ENCODE peak calls at places on chromosome X, in ten cellular contexts. One of them, this sample, is unnamed.

GRCh38 chrX:793216-793770 is 162.7 kb downstream of the SHOX start:
- DNase-seq in coronary artery: no peak
- DNase-seq in left lung: no peak
- DNase-seq in CD8-positive, alpha-beta T cell: no peak
- DNase-seq in dorsolateral prefrontal cortex: no peak
- DNase-seq in cardiac fibroblast: no peak
- DNase-seq in endothelial cell: no peak
- DNase-seq in thoracic aorta: no peak
- DNase-seq in GM12865: no peak
- DNase-seq in body of pancreas: no peak
- DNase-seq in this sample: no peak

GRCh38 chrX:46477435-46477834 is 67.8 kb downstream of the ZNF674 start:
- DNase-seq in GM12865: no peak
- DNase-seq in body of pancreas: no peak
- DNase-seq in coronary artery: no peak
- DNase-seq in dorsolateral prefrontal cortex: no peak
- DNase-seq in CD8-positive, alpha-beta T cell: no peak
- DNase-seq in thoracic aorta: no peak
- DNase-seq in left lung: no peak
- DNase-seq in endothelial cell: no peak
- DNase-seq in cardiac fibroblast: peak
- DNase-seq in this sample: no peak

GRCh38 chrX:58025979-58026378 is 115.7 kb upstream of the ZXDA start:
- DNase-seq in coronary artery: no peak
- DNase-seq in thoracic aorta: no peak
- DNase-seq in cardiac fibroblast: peak
- DNase-seq in endothelial cell: no peak
- DNase-seq in GM12865: peak
- DNase-seq in body of pancreas: peak
- DNase-seq in left lung: no peak
- DNase-seq in dorsolateral prefrontal cortex: peak
- DNase-seq in CD8-positive, alpha-beta T cell: no peak
- DNase-seq in this sample: peak

GRCh38 chrX:129759576-129760061 is 20.1 kb upstream of the SASH3 start:
- DNase-seq in coronary artery: no peak
- DNase-seq in CD8-positive, alpha-beta T cell: peak
- DNase-seq in dorsolateral prefrontal cortex: no peak
- DNase-seq in endothelial cell: no peak
- DNase-seq in thoracic aorta: no peak
- DNase-seq in cardiac fibroblast: peak
- DNase-seq in body of pancreas: no peak
- DNase-seq in left lung: peak
- DNase-seq in GM12865: peak
- DNase-seq in this sample: peak

GRCh38 chrX:150569155-150569477 is 695 bp downstream of the MTM1 start:
- DNase-seq in endothelial cell: no peak
- DNase-seq in cardiac fibroblast: peak
- DNase-seq in thoracic aorta: no peak
- DNase-seq in dorsolateral prefrontal cortex: no peak
- DNase-seq in GM12865: peak
- DNase-seq in left lung: no peak
- DNase-seq in CD8-positive, alpha-beta T cell: peak
- DNase-seq in coronary artery: no peak
- DNase-seq in body of pancreas: no peak
- DNase-seq in this sample: no peak

GRCh38 chrX:48513670-48514069 is 4.9 kb downstream of the PORCN start:
- DNase-seq in thoracic aorta: no peak
- DNase-seq in coronary artery: no peak
- DNase-seq in left lung: no peak
- DNase-seq in endothelial cell: no peak
- DNase-seq in dorsolateral prefrontal cortex: no peak
- DNase-seq in cardiac fibroblast: no peak
- DNase-seq in GM12865: no peak
- DNase-seq in CD8-positive, alpha-beta T cell: no peak
- DNase-seq in body of pancreas: no peak
- DNase-seq in this sample: no peak

GRCh38 chrX:114519524-114519923 is 64.4 kb upstream of the HTR2C start:
- DNase-seq in endothelial cell: no peak
- DNase-seq in GM12865: no peak
- DNase-seq in cardiac fibroblast: no peak
- DNase-seq in body of pancreas: no peak
- DNase-seq in CD8-positive, alpha-beta T cell: no peak
- DNase-seq in thoracic aorta: no peak
- DNase-seq in left lung: no peak
- DNase-seq in coronary artery: no peak
- DNase-seq in dorsolateral prefrontal cortex: no peak
- DNase-seq in this sample: no peak

GRCh38 chrX:14505648-14506047 is 23.7 kb upstream of the GLRA2 start:
- DNase-seq in cardiac fibroblast: no peak
- DNase-seq in left lung: no peak
- DNase-seq in endothelial cell: no peak
- DNase-seq in thoracic aorta: no peak
- DNase-seq in dorsolateral prefrontal cortex: no peak
- DNase-seq in coronary artery: no peak
- DNase-seq in body of pancreas: no peak
- DNase-seq in GM12865: no peak
- DNase-seq in CD8-positive, alpha-beta T cell: no peak
- DNase-seq in this sample: no peak

GRCh38 chrX:102517331-102517730 is 792 bp upstream of the TMSB15A start:
- DNase-seq in dorsolateral prefrontal cortex: no peak
- DNase-seq in body of pancreas: no peak
- DNase-seq in GM12865: no peak
- DNase-seq in thoracic aorta: no peak
- DNase-seq in left lung: no peak
- DNase-seq in coronary artery: no peak
- DNase-seq in CD8-positive, alpha-beta T cell: no peak
- DNase-seq in cardiac fibroblast: peak
- DNase-seq in endothelial cell: no peak
- DNase-seq in this sample: no peak

GRCh38 chrX:94058728-94059382 is 384.8 kb downstream of the FAM133A start:
- DNase-seq in cardiac fibroblast: peak
- DNase-seq in endothelial cell: peak
- DNase-seq in coronary artery: no peak
- DNase-seq in body of pancreas: peak
- DNase-seq in thoracic aorta: no peak
- DNase-seq in left lung: no peak
- DNase-seq in GM12865: no peak
- DNase-seq in dorsolateral prefrontal cortex: no peak
- DNase-seq in CD8-positive, alpha-beta T cell: no peak
- DNase-seq in this sample: peak

GRCh38 chrX:39670281-39670680 is 427.5 kb downstream of the BCOR start:
- DNase-seq in body of pancreas: no peak
- DNase-seq in CD8-positive, alpha-beta T cell: no peak
- DNase-seq in GM12865: no peak
- DNase-seq in cardiac fibroblast: no peak
- DNase-seq in thoracic aorta: no peak
- DNase-seq in endothelial cell: no peak
- DNase-seq in dorsolateral prefrontal cortex: no peak
- DNase-seq in coronary artery: no peak
- DNase-seq in left lung: no peak
- DNase-seq in this sample: no peak

DNA sequence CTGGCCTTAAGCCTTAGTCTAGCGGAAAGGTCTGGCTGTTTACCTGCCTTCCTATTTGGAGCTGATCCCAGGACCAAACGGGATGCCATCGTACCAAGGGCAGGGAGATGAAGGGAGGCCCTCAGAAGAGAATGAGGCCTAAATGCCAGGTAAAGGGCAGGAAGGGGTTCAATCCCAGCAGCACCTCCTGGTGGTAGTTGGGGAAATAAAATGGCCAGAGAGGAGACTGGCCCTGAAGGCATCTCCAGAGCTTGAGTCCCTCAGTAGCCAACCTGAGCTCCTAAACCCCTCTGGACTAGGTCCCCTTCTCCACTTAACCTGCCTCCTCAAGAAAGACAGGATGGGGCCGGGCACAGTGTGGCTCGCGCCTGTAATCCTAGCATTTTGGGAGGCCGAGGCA is 53.7 kb downstream of the KDM5C start:
- DNase-seq in cardiac fibroblast: no peak
- DNase-seq in body of pancreas: no peak
- DNase-seq in left lung: no peak
- DNase-seq in dorsolateral prefrontal cortex: no peak
- DNase-seq in endothelial cell: no peak
- DNase-seq in thoracic aorta: no peak
- DNase-seq in GM12865: no peak
- DNase-seq in coronary artery: no peak
- DNase-seq in CD8-positive, alpha-beta T cell: no peak
- DNase-seq in this sample: no peak
- TF ChIP-seq CTCF in cardiac fibroblast: no peak
- TF ChIP-seq CTCF in body of pancreas: no peak
- TF ChIP-seq CTCF in left lung: no peak
- TF ChIP-seq CTCF in dorsolateral prefrontal cortex: no peak
- TF ChIP-seq CTCF in endothelial cell: no peak
- TF ChIP-seq CTCF in thoracic aorta: no peak
- TF ChIP-seq CTCF in GM12865: no peak
- TF ChIP-seq CTCF in coronary artery: no peak
- TF ChIP-seq CTCF in CD8-positive, alpha-beta T cell: no peak
- TF ChIP-seq CTCF in this sample: no peak

GRCh38 chrX:131704136-131704695 is 160.3 kb downstream of the OR13H1 start:
- DNase-seq in dorsolateral prefrontal cortex: peak
- DNase-seq in body of pancreas: no peak
- DNase-seq in cardiac fibroblast: no peak
- DNase-seq in thoracic aorta: no peak
- DNase-seq in coronary artery: peak
- DNase-seq in GM12865: peak
- DNase-seq in CD8-positive, alpha-beta T cell: peak
- DNase-seq in left lung: no peak
- DNase-seq in endothelial cell: no peak
- DNase-seq in this sample: no peak
- TF ChIP-seq CTCF in dorsolateral prefrontal cortex: peak
- TF ChIP-seq CTCF in body of pancreas: peak
- TF ChIP-seq CTCF in cardiac fibroblast: no peak
- TF ChIP-seq CTCF in thoracic aorta: no peak
- TF ChIP-seq CTCF in coronary artery: peak
- TF ChIP-seq CTCF in GM12865: no peak
- TF ChIP-seq CTCF in CD8-positive, alpha-beta T cell: no peak
- TF ChIP-seq CTCF in left lung: no peak
- TF ChIP-seq CTCF in endothelial cell: no peak
- TF ChIP-seq CTCF in this sample: no peak

DNA sequence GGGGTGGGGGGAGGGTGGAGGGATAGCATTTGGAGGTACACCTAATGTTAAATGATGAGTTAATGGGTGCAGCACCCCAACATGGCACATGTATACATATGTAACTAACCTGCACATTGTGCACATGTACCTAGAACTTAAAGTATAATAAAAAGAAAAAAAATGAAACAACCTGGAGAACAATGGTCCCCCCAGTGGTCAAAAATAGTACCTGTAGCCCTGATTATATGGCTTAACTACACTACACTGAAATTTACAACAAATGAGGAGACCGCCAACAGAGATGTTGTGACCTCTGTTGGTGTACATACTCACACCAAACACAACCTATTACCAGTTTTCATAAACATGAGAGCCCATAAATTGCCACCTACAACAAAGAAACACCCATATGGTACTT is 7.3 kb upstream of the MAGEE1 start:
- DNase-seq in endothelial cell: no peak
- DNase-seq in CD8-positive, alpha-beta T cell: no peak
- DNase-seq in left lung: no peak
- DNase-seq in body of pancreas: no peak
- DNase-seq in dorsolateral prefrontal cortex: no peak
- DNase-seq in thoracic aorta: no peak
- DNase-seq in coronary artery: no peak
- DNase-seq in cardiac fibroblast: peak
- DNase-seq in GM12865: no peak
- DNase-seq in this sample: no peak
- TF ChIP-seq CTCF in endothelial cell: no peak
- TF ChIP-seq CTCF in CD8-positive, alpha-beta T cell: peak
- TF ChIP-seq CTCF in left lung: no peak
- TF ChIP-seq CTCF in body of pancreas: peak
- TF ChIP-seq CTCF in dorsolateral prefrontal cortex: no peak
- TF ChIP-seq CTCF in thoracic aorta: no peak
- TF ChIP-seq CTCF in coronary artery: no peak
- TF ChIP-seq CTCF in cardiac fibroblast: no peak
- TF ChIP-seq CTCF in GM12865: peak
- TF ChIP-seq CTCF in this sample: no peak

GRCh38 chrX:17743913-17744312 is 6.6 kb downstream of the SCML1 start:
- DNase-seq in GM12865: no peak
- DNase-seq in body of pancreas: no peak
- DNase-seq in CD8-positive, alpha-beta T cell: no peak
- DNase-seq in thoracic aorta: no peak
- DNase-seq in endothelial cell: no peak
- DNase-seq in left lung: no peak
- DNase-seq in dorsolateral prefrontal cortex: no peak
- DNase-seq in cardiac fibroblast: no peak
- DNase-seq in coronary artery: no peak
- DNase-seq in this sample: no peak

GRCh38 chrX:17741123-17741511 is 3.8 kb downstream of the SCML1 start:
- DNase-seq in CD8-positive, alpha-beta T cell: no peak
- DNase-seq in GM12865: no peak
- DNase-seq in left lung: no peak
- DNase-seq in coronary artery: no peak
- DNase-seq in thoracic aorta: no peak
- DNase-seq in body of pancreas: no peak
- DNase-seq in dorsolateral prefrontal cortex: no peak
- DNase-seq in endothelial cell: no peak
- DNase-seq in cardiac fibroblast: no peak
- DNase-seq in this sample: no peak

GRCh38 chrX:17747692-17748091 is 10.4 kb downstream of the SCML1 start:
- DNase-seq in endothelial cell: no peak
- DNase-seq in body of pancreas: no peak
- DNase-seq in GM12865: no peak
- DNase-seq in coronary artery: no peak
- DNase-seq in cardiac fibroblast: no peak
- DNase-seq in thoracic aorta: no peak
- DNase-seq in CD8-positive, alpha-beta T cell: no peak
- DNase-seq in left lung: no peak
- DNase-seq in dorsolateral prefrontal cortex: no peak
- DNase-seq in this sample: no peak

GRCh38 chrX:17748684-17749083 is 11.4 kb downstream of the SCML1 start:
- DNase-seq in thoracic aorta: no peak
- DNase-seq in endothelial cell: no peak
- DNase-seq in CD8-positive, alpha-beta T cell: no peak
- DNase-seq in dorsolateral prefrontal cortex: no peak
- DNase-seq in cardiac fibroblast: no peak
- DNase-seq in left lung: no peak
- DNase-seq in coronary artery: no peak
- DNase-seq in body of pancreas: no peak
- DNase-seq in GM12865: no peak
- DNase-seq in this sample: no peak

DNA sequence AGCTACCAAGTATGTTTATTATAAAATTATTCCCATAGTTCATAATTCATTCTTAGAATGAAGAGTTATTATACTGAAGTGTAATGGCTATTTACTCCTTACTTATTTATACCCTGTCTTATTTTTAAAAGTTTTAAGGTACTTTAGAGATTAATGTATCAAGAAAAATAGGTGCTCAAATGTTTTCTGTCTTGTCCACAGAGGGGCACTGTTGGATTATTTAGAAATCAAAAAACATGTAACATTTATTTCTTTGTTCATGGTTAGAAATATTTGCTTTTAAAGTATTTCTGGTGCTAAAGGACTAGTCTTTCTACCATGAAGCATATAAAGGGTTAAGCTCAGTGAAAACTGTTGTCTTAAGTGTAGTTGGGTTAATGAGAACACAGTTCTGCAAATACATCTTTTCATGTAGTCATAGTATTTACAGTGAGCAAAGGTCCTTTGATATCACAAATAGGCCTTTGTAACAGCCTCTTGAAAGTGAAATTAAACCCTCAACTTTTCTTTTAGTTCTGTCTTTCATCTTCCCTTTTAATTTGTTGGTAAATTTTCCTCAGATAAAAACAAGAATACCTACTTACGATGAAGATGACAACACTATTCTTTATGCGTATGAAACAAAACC is 7.7 kb downstream of the SCML1 start:
- DNase-seq in dorsolateral prefrontal cortex: no peak
- DNase-seq in thoracic aorta: no peak
- DNase-seq in left lung: no peak
- DNase-seq in endothelial cell: no peak
- DNase-seq in cardiac fibroblast: peak
- DNase-seq in coronary artery: no peak
- DNase-seq in body of pancreas: no peak
- DNase-seq in CD8-positive, alpha-beta T cell: no peak
- DNase-seq in GM12865: no peak
- DNase-seq in this sample: no peak
- TF ChIP-seq CTCF in dorsolateral prefrontal cortex: peak
- TF ChIP-seq CTCF in thoracic aorta: no peak
- TF ChIP-seq CTCF in left lung: no peak
- TF ChIP-seq CTCF in endothelial cell: no peak
- TF ChIP-seq CTCF in cardiac fibroblast: peak
- TF ChIP-seq CTCF in coronary artery: no peak
- TF ChIP-seq CTCF in body of pancreas: peak
- TF ChIP-seq CTCF in CD8-positive, alpha-beta T cell: peak
- TF ChIP-seq CTCF in GM12865: no peak
- TF ChIP-seq CTCF in this sample: peak

This sample was measured in Calu3.